ENCODE peak calls at places on chromosomes 6 and 20, in seven cellular contexts. Q is psoas muscle, I is lower lobe of right lung, W is heart right ventricle, Z is HCT116, F is IMR-90, B is lung. D is an unnamed sample.

GRCh38 chr6:15389759-15390723 is 144.2 kb downstream of the JARID2 start:
- ATAC-seq in W (peak; percentile 72), F (peak; percentile 73), Z (peak; percentile 86), Q (peak; percentile 58), B (no peak), I (peak; percentile 39), D (peak; percentile 17)

GRCh38 chr6:143115698-143116097 is 55.0 kb downstream of the AIG1 start:
- ATAC-seq in B (no peak), Q (no peak), I (no peak), W (no peak), Z (no peak), F (no peak), D (no peak)

GRCh38 chr6:122853259-122853995 is 64.4 kb downstream of the SMPDL3A start:
- ATAC-seq in Z (no peak), B (no peak), W (no peak), F (no peak), I (no peak), Q (no peak), D (no peak)

GRCh38 chr6:116072368-116072767 is 11.7 kb upstream of the FRK start:
- ATAC-seq in I (no peak), F (no peak), W (no peak), Q (no peak), B (no peak), Z (no peak), D (no peak)

GRCh38 chr6:170345662-170346061 is 39.1 kb downstream of the FAM120B start:
- ATAC-seq in F (no peak), I (no peak), Z (no peak), Q (no peak), B (no peak), W (no peak), D (no peak)

GRCh38 chr6:144653885-144654505 is 368.9 kb downstream of the UTRN start:
- ATAC-seq in I (peak; percentile 67), Z (no peak), Q (no peak), B (no peak), F (no peak), W (peak; percentile 44), D (no peak)

GRCh38 chr6:81906709-81907204 is 154.3 kb upstream of the TENT5A start:
- ATAC-seq in Q (no peak), F (no peak), Z (no peak), I (no peak), B (no peak), W (peak; percentile 53), D (no peak)

GRCh38 chr6:7331452-7331851 is 18.5 kb upstream of the SSR1 start:
- ATAC-seq in W (no peak), Q (no peak), B (no peak), F (no peak), Z (no peak), I (no peak), D (no peak)

GRCh38 chr20:3857405-3857804 is 10.8 kb downstream of the MAVS start:
- ATAC-seq in B (no peak), W (no peak), I (no peak), Z (no peak), Q (peak; percentile 25), F (no peak), D (no peak)

GRCh38 chr20:23585808-23586734 is 17.8 kb upstream of the CST9L start:
- ATAC-seq in I (no peak), Z (no peak), B (no peak), W (no peak), F (no peak), Q (no peak), D (no peak)

GRCh38 chr6:33183071-33183683 is 9.1 kb downstream of the COL11A2 start:
- ATAC-seq in W (no peak), Z (peak; percentile 44), B (no peak), I (no peak), F (no peak), Q (no peak), D (no peak)

GRCh38 chr20:8385247-8385646 is 253.2 kb downstream of the PLCB1 start:
- ATAC-seq in B (no peak), F (peak; percentile 60), Q (no peak), I (no peak), W (peak; percentile 44), Z (no peak), D (no peak)

GRCh38 chr6:87078983-87079616 is 15.8 kb downstream of the CGA start:
- ATAC-seq in Q (peak; percentile 72), W (peak; percentile 61), I (peak; percentile 85), F (peak; percentile 94), Z (peak; percentile 100), B (peak; percentile 80), D (peak; percentile 48)

GRCh38 chr20:29443819-29444218 is 1813.6 kb upstream of the DEFB115 start:
- ATAC-seq in B (no peak), Z (no peak), W (no peak), I (no peak), F (no peak), Q (no peak), D (no peak)

GRCh38 chr6:149964243-149965190 is 774 bp downstream of the ULBP1 start:
- ATAC-seq in Z (no peak), Q (no peak), I (peak; percentile 13), W (no peak), B (no peak), F (peak; percentile 7), D (no peak)

GRCh38 chr20:56624786-56625681 is 4.1 kb upstream of the TFAP2C start:
- ATAC-seq in Q (no peak), Z (no peak), B (no peak), F (no peak), W (no peak), I (no peak), D (no peak)

GRCh38 chr6:130632897-130633296 is 194.3 kb upstream of the SMLR1 start:
- ATAC-seq in I (no peak), Z (no peak), F (no peak), B (no peak), Q (no peak), W (no peak), D (no peak)

GRCh38 chr6:14025160-14025559 is 92.4 kb upstream of the CD83 start:
- ATAC-seq in Q (no peak), W (no peak), Z (no peak), B (no peak), I (peak; percentile 50), F (no peak), D (no peak)

GRCh38 chr20:54468082-54468481 is 7.3 kb upstream of the DOK5 start:
- ATAC-seq in Z (no peak), W (peak; percentile 42), Q (peak; percentile 82), B (no peak), I (no peak), F (no peak), D (no peak)

GRCh38 chr6:164409309-164410009 is 899.9 kb downstream of the C6orf118 start:
- ATAC-seq in B (no peak), Q (no peak), Z (no peak), I (no peak), F (no peak), W (no peak), D (no peak)

GRCh38 chr6:142400495-142400894 is 98.7 kb downstream of the ADGRG6 start:
- ATAC-seq in B (peak; percentile 53), W (no peak), F (peak; percentile 87), Q (no peak), I (no peak), Z (no peak), D (no peak)

GRCh38 chr6:39917981-39918380 is 16.3 kb downstream of the MOCS1 start:
- ATAC-seq in F (no peak), B (no peak), Z (no peak), I (no peak), Q (no peak), W (no peak), D (no peak)

GRCh38 chr6:39922821-39923220 is 11.4 kb downstream of the MOCS1 start:
- ATAC-seq in W (no peak), B (no peak), Q (no peak), F (no peak), I (no peak), Z (no peak), D (no peak)

GRCh38 chr6:39917329-39917728 is 16.9 kb downstream of the MOCS1 start:
- ATAC-seq in F (no peak), W (no peak), Z (no peak), I (no peak), Q (no peak), B (no peak), D (no peak)

GRCh38 chr6:39918831-39919230 is 15.4 kb downstream of the MOCS1 start:
- ATAC-seq in Q (no peak), B (no peak), Z (no peak), W (no peak), I (no peak), F (no peak), D (no peak)

DNA sequence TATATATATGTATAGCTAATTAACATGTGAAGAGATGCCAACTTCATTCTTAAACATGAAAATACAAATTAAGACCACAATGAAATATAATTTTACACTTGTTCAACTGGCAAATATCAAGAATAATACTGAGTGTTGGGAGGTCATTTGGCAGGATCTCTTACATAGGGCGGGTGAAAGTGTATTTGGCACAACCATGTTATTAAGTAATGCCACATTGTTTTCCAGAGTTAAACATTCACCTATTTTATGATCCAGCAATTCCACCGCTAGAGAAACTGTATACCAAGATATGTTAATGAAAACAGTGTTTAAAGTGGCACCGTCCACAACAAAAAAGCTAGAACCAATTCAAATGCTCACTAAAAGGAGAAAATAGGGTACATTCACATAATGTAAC is 14.1 kb downstream of the MOCS1 start:
- ATAC-seq in I (no peak), W (no peak), Z (no peak), B (no peak), Q (no peak), F (no peak), D (no peak)
- H3K27ac ChIP-seq in I (no peak overlapping the region), W (no peak overlapping the region), Z (no peak overlapping the region), B (no peak overlapping the region), Q (no peak overlapping the region), F (no peak overlapping the region), D (no peak overlapping the region)

GRCh38 chr6:135089901-135090300 is 35.3 kb upstream of the HBS1L start:
- ATAC-seq in B (no peak), W (no peak), I (no peak), Q (no peak), F (no peak), Z (no peak), D (no peak)
- TF ChIP-seq CTCF in B (no peak), W (no peak), I (no peak), Q (no peak), F (no peak), Z (no peak), D (no peak)

GRCh38 chr6:3899970-3900439 is 50.8 kb downstream of the FAM50B start:
- ATAC-seq in Z (no peak), F (no peak), Q (no peak), W (no peak), I (no peak), B (no peak), D (no peak)
- H3K27ac ChIP-seq in Z (no peak overlapping the region), F (no peak overlapping the region), Q (peak overlapping the region; percentile 21), W (no peak overlapping the region), I (no peak overlapping the region), B (no peak overlapping the region), D (no peak overlapping the region)

GRCh38 chr6:12149944-12150510 is 137.9 kb downstream of the HIVEP1 start:
- ATAC-seq in I (no peak), W (no peak), B (no peak), Z (no peak), Q (no peak), F (no peak), D (no peak)

GRCh38 chr6:12150812-12151432 is 138.8 kb downstream of the HIVEP1 start:
- ATAC-seq in Q (no peak), B (no peak), W (no peak), Z (peak; percentile 84), F (no peak), I (no peak), D (no peak)

GRCh38 chr6:12148841-12149240 is 136.7 kb downstream of the HIVEP1 start:
- ATAC-seq in F (no peak), W (no peak), Q (no peak), B (no peak), I (no peak), Z (no peak), D (no peak)

GRCh38 chr6:12148317-12148801 is 136.2 kb downstream of the HIVEP1 start:
- ATAC-seq in I (no peak), Z (no peak), B (no peak), Q (no peak), F (peak; percentile 59), W (no peak), D (no peak)

GRCh38 chr6:12147557-12148316 is 135.6 kb downstream of the HIVEP1 start:
- ATAC-seq in Z (no peak), Q (no peak), I (no peak), F (peak; percentile 36), W (no peak), B (no peak), D (no peak)
- TF ChIP-seq CTCF in Z (peak; percentile 9), Q (no peak), I (no peak), F (peak; percentile 30), W (peak; percentile 16), B (no peak), D (no peak)

D was measured in gastroesophageal sphincter.